ENCODE peak calls at places on chromosomes 4 and X, in four cellular contexts. I is activated T-cell treated with anti-CD3 and anti-CD28 coated beads, Interleukin-2, amount 50 U/mL, for 72 hours; S is left lung; J is lower lobe of right lung. E is an unnamed sample.

GRCh38 chrX:76148011-76148665 is 24.7 kb upstream of the PBDC1 start:
- DNase-seq in S (no peak), I (peak; percentile 8), J (no peak), E (no peak)

GRCh38 chrX:73262991-73263390 is 48.3 kb upstream of the NAP1L2 start:
- DNase-seq in I (no peak), S (no peak), J (no peak), E (no peak)

GRCh38 chr4:67929447-67929846 is 33.8 kb downstream of the TMPRSS11A start:
- DNase-seq in I (no peak), J (no peak), S (no peak), E (no peak)

GRCh38 chr4:131091896-131092295 is 1995.9 kb downstream of the C4orf33 start:
- DNase-seq in J (no peak), S (no peak), I (no peak), E (no peak)

GRCh38 chr4:20086067-20086466 is 165.6 kb upstream of the SLIT2 start:
- DNase-seq in S (no peak), J (no peak), I (no peak), E (no peak)

GRCh38 chr4:25608644-25609043 is 47.0 kb upstream of the SLC34A2 start:
- DNase-seq in I (no peak), S (no peak), J (no peak), E (no peak)

GRCh38 chr4:15811703-15812325 is 33.7 kb downstream of the CD38 start:
- DNase-seq in S (no peak), J (no peak), I (no peak), E (no peak)

GRCh38 chr4:180828455-180829018 is 1414.7 kb upstream of the TENM3 start:
- DNase-seq in I (peak; percentile 1), J (no peak), S (no peak), E (no peak)

GRCh38 chrX:5051831-5052491 is 1176.7 kb downstream of the NLGN4X start:
- DNase-seq in S (peak; percentile 67), J (peak; percentile 42), I (no peak), E (no peak)

GRCh38 chr4:98710831-98711230 is 52.4 kb upstream of the TSPAN5 start:
- DNase-seq in S (no peak), J (no peak), I (no peak), E (no peak)

GRCh38 chr4:53536328-53536727 is 55.0 kb downstream of the LNX1 start:
- DNase-seq in I (no peak), J (no peak), S (no peak), E (no peak)

GRCh38 chrX:78321809-78322208 is 5.6 kb downstream of the CYSLTR1 start:
- DNase-seq in J (peak; percentile 53), S (peak; percentile 47), I (peak; percentile 42), E (no peak)

GRCh38 chr4:1099270-1099669 is 14.1 kb downstream of the RNF212 start:
- DNase-seq in S (no peak), I (no peak), J (no peak), E (no peak)

GRCh38 chr4:10613926-10614478 is 70.6 kb downstream of the CLNK start:
- DNase-seq in J (no peak), I (no peak), S (no peak), E (no peak)

GRCh38 chrX:69070949-69071650 is 94.2 kb downstream of the PJA1 start:
- DNase-seq in J (no peak), I (no peak), S (no peak), E (peak; percentile 68)

GRCh38 chr4:28435346-28435745 is 1574.7 kb downstream of the STIM2 start:
- DNase-seq in J (no peak), S (no peak), I (no peak), E (no peak)

GRCh38 chrX:134026732-134027311 is 41.4 kb upstream of the GPC3 start:
- DNase-seq in I (peak; percentile 14), J (no peak), S (no peak), E (peak; percentile 53)

GRCh38 chr4:26239796-26240195 is 81.0 kb upstream of the RBPJ start:
- DNase-seq in J (no peak), I (no peak), S (no peak), E (no peak)

GRCh38 chr4:128347175-128347868 is 59.7 kb upstream of the PGRMC2 start:
- DNase-seq in S (no peak), J (no peak), I (no peak), E (no peak)

GRCh38 chr4:47251363-47252135 is 212.0 kb downstream of the COMMD8 start:
- DNase-seq in I (no peak), S (no peak), J (no peak), E (no peak)

GRCh38 chr4:150582101-150582565 is at the start of gene MAB21L2:
- DNase-seq in I (no peak), S (no peak), J (no peak), E (no peak)

GRCh38 chrX:114075073-114075673 is 508.7 kb upstream of the HTR2C start:
- DNase-seq in S (no peak), I (no peak), J (no peak), E (no peak)

GRCh38 chr4:9812530-9813340 is 31.3 kb downstream of the DRD5 start:
- DNase-seq in J (no peak), S (no peak), I (peak; percentile 19), E (no peak)

GRCh38 chrX:32289356-32289755 is 922.0 kb downstream of the DMD start:
- DNase-seq in S (no peak), J (no peak), I (no peak), E (no peak)

GRCh38 chr4:80033581-80033980 is 39.4 kb downstream of the ANTXR2 start:
- DNase-seq in J (no peak), I (no peak), S (no peak), E (no peak)

GRCh38 chr4:147160908-147161513 is 215.3 kb upstream of the TTC29 start:
- DNase-seq in J (no peak), I (no peak), S (no peak), E (no peak)

GRCh38 chrX:55521687-55522086 is 32.0 kb upstream of the USP51 start:
- DNase-seq in S (no peak), J (no peak), I (no peak), E (no peak)

GRCh38 chr4:29309050-29309449 is 1411.1 kb upstream of the PCDH7 start:
- DNase-seq in S (no peak), J (no peak), I (no peak), E (no peak)

GRCh38 chrX:126967225-126967624 is 147.7 kb downstream of the PRR32 start:
- DNase-seq in I (no peak), J (no peak), S (no peak), E (no peak)

GRCh38 chrX:48458711-48459110 is 11.3 kb downstream of the SLC38A5 start:
- DNase-seq in J (no peak), S (no peak), I (no peak), E (no peak)

GRCh38 chr4:156695163-156695562 is 276.4 kb downstream of the PDGFC start:
- DNase-seq in I (no peak), S (no peak), J (no peak), E (no peak)